ENCODE peak calls at places on chromosomes 5 and 9, in four cellular contexts. X, U, L and N are unnamed samples.

GRCh38 chr9:127545196-127546124 is 66.6 kb upstream of the STXBP1 start:
- DNase-seq in X (peak; percentile 47), U (peak; percentile 33), L (no peak), N (peak; percentile 56)

GRCh38 chr5:134005415-134006118 is 792 bp upstream of the VDAC1 start:
- DNase-seq in X (no peak), U (peak; percentile 39), L (no peak), N (no peak)

GRCh38 chr5:167156446-167156845 is 1135.0 kb upstream of the WWC1 start:
- DNase-seq in X (no peak), U (no peak), L (no peak), N (no peak)

GRCh38 chr5:9347541-9348295 is 198.2 kb downstream of the SEMA5A start:
- DNase-seq in X (no peak), U (no peak), L (no peak), N (no peak)

GRCh38 chr5:112208699-112209615 is 210.1 kb downstream of the EPB41L4A start:
- DNase-seq in X (no peak), U (no peak), L (no peak), N (peak; percentile 4)

GRCh38 chr5:115490601-115491000 is 54.0 kb downstream of the FEM1C start:
- DNase-seq in X (no peak), U (no peak), L (no peak), N (no peak)

GRCh38 chr5:173890195-173890951 is 2.2 kb downstream of the CPEB4 start:
- DNase-seq in X (peak; percentile 59), U (peak; percentile 29), L (no peak), N (peak; percentile 30)

GRCh38 chr9:88680505-88681160 is 145.7 kb downstream of the NXNL2 start:
- DNase-seq in X (no peak), U (no peak), L (no peak), N (peak; percentile 37)

GRCh38 chr5:171306141-171306540 is 2.9 kb upstream of the TLX3 start:
- DNase-seq in X (no peak), U (no peak), L (no peak), N (no peak)

GRCh38 chr5:74556631-74557595 is 83.6 kb downstream of the ENC1 start:
- DNase-seq in X (no peak), U (no peak), L (no peak), N (peak; percentile 48)

GRCh38 chr9:84139296-84140100 is 158.9 kb downstream of the RMI1 start:
- DNase-seq in X (peak; percentile 98), U (no peak), L (peak; percentile 30), N (peak; percentile 12)

GRCh38 chr5:1907616-1908015 is 24.9 kb upstream of the IRX4 start:
- DNase-seq in X (no peak), U (no peak), L (no peak), N (no peak)

GRCh38 chr5:167642779-167643517 is 648.5 kb upstream of the WWC1 start:
- DNase-seq in X (peak; percentile 13), U (no peak), L (no peak), N (peak; percentile 92)

GRCh38 chr5:158898185-158899177 is 201.2 kb downstream of the EBF1 start:
- DNase-seq in X (no peak), U (no peak), L (no peak), N (no peak)

GRCh38 chr9:115250646-115251045 is 132.7 kb upstream of the TNC start:
- DNase-seq in X (no peak), U (no peak), L (no peak), N (peak; percentile 98)

GRCh38 chr5:172144291-172144815 is 43.7 kb downstream of the STK10 start:
- DNase-seq in X (no peak), U (peak; percentile 72), L (no peak), N (peak; percentile 41)

GRCh38 chr9:78443946-78444345 is 147.0 kb downstream of the PSAT1 start:
- DNase-seq in X (no peak), U (no peak), L (no peak), N (no peak)

GRCh38 chr5:80554646-80555045 is 15.4 kb downstream of the ANKRD34B start:
- DNase-seq in X (no peak), U (no peak), L (no peak), N (no peak)

GRCh38 chr5:99814311-99815063 is 720.7 kb upstream of the FAM174A start:
- DNase-seq in X (no peak), U (no peak), L (no peak), N (no peak)

DNA sequence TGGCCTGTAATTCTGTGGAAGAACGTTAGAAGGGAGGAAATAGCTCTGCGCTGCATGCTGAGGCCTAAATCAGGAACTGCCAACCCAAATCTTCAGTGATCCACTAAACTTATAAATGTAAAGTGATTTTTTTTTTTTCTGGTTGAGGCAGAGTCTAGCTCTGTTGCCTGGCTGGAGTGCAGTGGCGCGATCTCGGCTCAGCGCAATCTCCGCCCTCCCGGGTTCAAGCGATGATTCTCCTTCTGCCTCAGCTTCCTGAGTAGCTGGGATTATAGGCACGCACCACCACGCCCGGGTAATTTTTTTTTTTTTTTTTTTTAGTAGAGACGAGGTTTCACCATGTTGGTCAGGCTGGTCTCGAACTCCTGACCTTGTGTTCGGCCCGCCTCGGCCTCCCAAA is 717.4 kb upstream of the FAM174A start:
- DNase-seq in X (no peak), U (no peak), L (no peak), N (no peak)
- TF ChIP-seq FOS in X (no peak), U (no peak), L (no peak), N (no peak)

GRCh38 chr5:29378104-29378503 is 1815.4 kb upstream of the CDH6 start:
- DNase-seq in X (no peak), U (no peak), L (no peak), N (no peak)
- H3K27ac ChIP-seq in X (no peak overlapping the region), U (no peak overlapping the region), L (no peak overlapping the region), N (no peak overlapping the region)

GRCh38 chr9:129983891-129984290 is 59.1 kb downstream of the FNBP1 start:
- DNase-seq in X (no peak), U (no peak), L (no peak), N (no peak)
- TF ChIP-seq FOS in X (no peak), U (no peak), L (no peak), N (no peak)

DNA sequence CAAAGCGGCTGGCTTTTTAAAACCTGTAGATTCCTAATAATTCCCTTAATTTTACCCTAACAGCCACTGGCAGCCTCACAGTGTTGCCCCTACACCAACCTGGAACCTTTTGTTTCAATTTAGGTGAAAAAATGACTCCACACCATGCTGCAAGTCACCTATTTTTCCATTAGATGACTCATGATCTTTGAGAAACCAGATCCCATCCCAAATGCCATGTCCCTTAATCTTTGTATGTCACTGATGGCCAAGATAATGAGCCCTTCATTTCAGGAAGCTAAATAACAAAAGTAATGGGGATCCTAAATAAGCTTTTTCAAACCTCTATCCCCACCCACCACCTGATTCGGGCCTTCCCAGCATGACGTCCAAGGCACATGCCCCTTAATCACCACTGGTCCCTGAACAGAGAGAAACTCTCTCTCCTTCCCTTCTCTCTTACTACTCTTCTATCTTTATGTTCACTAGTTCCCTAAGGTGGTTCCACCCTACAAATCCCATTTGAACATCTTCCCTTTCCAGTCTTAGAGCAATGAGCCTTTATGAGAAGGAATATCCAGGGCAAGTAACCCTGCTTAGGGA is 33.6 kb downstream of the ZNF608 start:
- DNase-seq in X (no peak), U (no peak), L (no peak), N (no peak)
- H3K27ac ChIP-seq in X (no peak overlapping the region), U (peak overlapping the region; percentile 64), L (no peak overlapping the region), N (no peak overlapping the region)

DNA sequence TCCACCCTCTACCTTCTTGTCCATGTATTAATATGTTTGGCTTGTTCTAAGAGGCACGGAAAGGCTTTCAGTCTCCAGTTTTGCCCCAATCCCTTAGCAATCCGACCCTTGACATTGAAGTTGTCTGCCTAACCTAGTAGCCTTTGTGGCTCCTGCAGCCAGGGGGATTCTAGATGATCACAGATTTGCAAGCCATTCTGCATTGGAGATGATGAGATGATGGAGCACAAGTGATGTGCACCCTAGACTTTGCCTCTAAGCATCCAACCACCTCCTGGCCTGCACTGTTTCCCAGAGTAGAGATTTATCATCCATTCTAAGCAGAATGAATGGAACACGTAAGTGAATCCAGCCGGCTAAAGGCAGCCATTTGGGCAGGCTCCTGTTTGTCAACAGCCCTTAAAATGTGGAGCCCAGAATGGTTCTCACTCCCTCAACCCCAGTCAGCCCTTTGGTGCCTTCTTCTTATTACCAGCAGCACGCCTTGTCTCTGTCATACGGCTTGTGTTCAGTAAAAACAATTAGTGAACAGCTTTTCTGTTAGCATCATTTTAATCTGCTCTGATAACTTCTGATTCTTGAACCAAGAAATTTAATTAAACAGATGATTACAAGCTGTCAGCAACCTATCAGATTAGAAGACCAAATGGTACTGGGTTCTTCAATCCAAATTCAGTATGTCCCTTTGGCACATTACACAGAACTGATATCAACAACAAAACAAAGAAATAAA is 5.7 kb upstream of the TRAF1 start:
- DNase-seq in X (no peak), U (no peak), L (no peak), N (no peak)
- TF ChIP-seq FOS in X (no peak), U (no peak), L (no peak), N (no peak)

DNA sequence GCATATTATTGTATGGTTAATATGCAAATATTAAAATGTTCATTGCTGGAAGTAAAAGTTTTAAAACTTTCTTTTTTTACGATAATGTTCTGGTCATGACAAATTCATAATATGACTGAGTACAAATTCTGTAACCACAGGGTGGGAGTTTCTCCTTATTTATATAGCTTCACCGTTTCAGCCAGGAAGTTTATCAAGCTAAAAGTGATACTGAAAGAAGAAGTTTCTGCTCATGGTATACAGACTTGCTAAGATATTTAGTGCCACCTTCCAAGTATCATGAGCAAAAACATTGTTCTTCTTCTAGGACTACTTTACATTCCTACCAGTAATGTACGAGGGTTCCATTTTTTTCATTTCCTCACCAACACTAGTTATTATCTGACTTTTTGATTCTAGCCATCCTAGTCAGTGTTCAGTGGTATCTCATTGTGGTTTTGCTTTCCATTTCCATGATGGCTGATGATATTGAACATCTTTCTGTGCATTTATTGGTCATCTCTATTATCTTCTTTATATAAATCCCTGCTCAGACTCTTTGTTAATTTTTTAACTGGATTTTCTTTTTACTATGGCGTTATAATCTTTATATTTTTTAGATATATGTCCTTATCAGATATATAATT is 94.2 kb upstream of the PRRC1 start:
- DNase-seq in X (no peak), U (no peak), L (peak; percentile 13), N (no peak)
- H3K27ac ChIP-seq in X (no peak overlapping the region), U (no peak overlapping the region), L (peak overlapping the region; percentile 22), N (no peak overlapping the region)

GRCh38 chr5:120610145-120610544 is 146.0 kb downstream of the PRR16 start:
- DNase-seq in X (no peak), U (no peak), L (no peak), N (no peak)
- TF ChIP-seq FOS in X (no peak), U (no peak), L (no peak), N (no peak)

GRCh38 chr5:118017536-118017935 is 970.8 kb downstream of the DTWD2 start:
- DNase-seq in X (no peak), U (no peak), L (no peak), N (no peak)
- H3K27ac ChIP-seq in X (no peak overlapping the region), U (no peak overlapping the region), L (no peak overlapping the region), N (no peak overlapping the region)

GRCh38 chr5:135203593-135204036 is 169.6 kb upstream of the PITX1 start:
- DNase-seq in X (no peak), U (peak; percentile 46), L (no peak), N (no peak)
- TF ChIP-seq FOS in X (no peak), U (no peak), L (no peak), N (no peak)